ENCODE peak calls at places on chromosomes 11 and 22, in nine cellular contexts. One of them, this sample, is unnamed.

GRCh38 chr11:68965901-68966868 is 14.6 kb downstream of the MRGPRD start:
- DNase-seq in caudate nucleus: no peak
- DNase-seq in BJ: no peak
- DNase-seq in GF-D8: no peak
- DNase-seq in neural crest cell: no peak
- DNase-seq in HFFc6: no peak
- DNase-seq in NCI-H1417: no peak
- DNase-seq in stromal cell of bone marrow: no peak
- DNase-seq in right atrium auricular region: no peak
- DNase-seq in this sample: no peak

GRCh38 chr22:23720855-23721254 is 30.0 kb downstream of the RGL4 start:
- DNase-seq in caudate nucleus: no peak
- DNase-seq in BJ: no peak
- DNase-seq in GF-D8: no peak
- DNase-seq in neural crest cell: no peak
- DNase-seq in HFFc6: no peak
- DNase-seq in NCI-H1417: no peak
- DNase-seq in stromal cell of bone marrow: no peak
- DNase-seq in right atrium auricular region: no peak
- DNase-seq in this sample: no peak

GRCh38 chr11:5690736-5691135 is 1.1 kb downstream of the TRIM22 start:
- DNase-seq in caudate nucleus: no peak
- DNase-seq in BJ: no peak
- DNase-seq in GF-D8: no peak
- DNase-seq in neural crest cell: no peak
- DNase-seq in HFFc6: no peak
- DNase-seq in NCI-H1417: no peak
- DNase-seq in stromal cell of bone marrow: no peak
- DNase-seq in right atrium auricular region: no peak
- DNase-seq in this sample: no peak

GRCh38 chr22:30305906-30306628 is 16.8 kb upstream of the CASTOR1 start:
- DNase-seq in caudate nucleus: no peak
- DNase-seq in BJ: no peak
- DNase-seq in GF-D8: peak; percentile 74
- DNase-seq in neural crest cell: no peak
- DNase-seq in HFFc6: no peak
- DNase-seq in NCI-H1417: no peak
- DNase-seq in stromal cell of bone marrow: no peak
- DNase-seq in right atrium auricular region: no peak
- DNase-seq in this sample: no peak

GRCh38 chr11:119509969-119510401 is 87.0 kb upstream of the THY1 start:
- DNase-seq in caudate nucleus: no peak
- DNase-seq in BJ: peak; percentile 46
- DNase-seq in GF-D8: no peak
- DNase-seq in neural crest cell: no peak
- DNase-seq in HFFc6: peak; percentile 83
- DNase-seq in NCI-H1417: no peak
- DNase-seq in stromal cell of bone marrow: peak; percentile 93
- DNase-seq in right atrium auricular region: peak; percentile 71
- DNase-seq in this sample: no peak

GRCh38 chr11:34866375-34866774 is 49.8 kb downstream of the APIP start:
- DNase-seq in caudate nucleus: no peak
- DNase-seq in BJ: no peak
- DNase-seq in GF-D8: no peak
- DNase-seq in neural crest cell: no peak
- DNase-seq in HFFc6: no peak
- DNase-seq in NCI-H1417: no peak
- DNase-seq in stromal cell of bone marrow: peak; percentile 14
- DNase-seq in right atrium auricular region: no peak
- DNase-seq in this sample: no peak

GRCh38 chr11:2186669-2187266 is 15.2 kb upstream of the TH start:
- DNase-seq in caudate nucleus: no peak
- DNase-seq in BJ: no peak
- DNase-seq in GF-D8: peak; percentile 1
- DNase-seq in neural crest cell: peak; percentile 37
- DNase-seq in HFFc6: no peak
- DNase-seq in NCI-H1417: peak; percentile 82
- DNase-seq in stromal cell of bone marrow: no peak
- DNase-seq in right atrium auricular region: no peak
- DNase-seq in this sample: peak; percentile 48

GRCh38 chr11:115153135-115153534 is 351.1 kb downstream of the CADM1 start:
- DNase-seq in caudate nucleus: no peak
- DNase-seq in BJ: no peak
- DNase-seq in GF-D8: no peak
- DNase-seq in neural crest cell: no peak
- DNase-seq in HFFc6: no peak
- DNase-seq in NCI-H1417: no peak
- DNase-seq in stromal cell of bone marrow: no peak
- DNase-seq in right atrium auricular region: no peak
- DNase-seq in this sample: no peak

GRCh38 chr11:62001450-62002178 is 34.2 kb upstream of the FTH1 start:
- DNase-seq in caudate nucleus: no peak
- DNase-seq in BJ: no peak
- DNase-seq in GF-D8: no peak
- DNase-seq in neural crest cell: no peak
- DNase-seq in HFFc6: no peak
- DNase-seq in NCI-H1417: no peak
- DNase-seq in stromal cell of bone marrow: no peak
- DNase-seq in right atrium auricular region: no peak
- DNase-seq in this sample: no peak